ENCODE peak calls at places on chromosomes 11 and 22, in four cellular contexts. W is K562, Y is HepG2, M is GM12878. O is an unnamed sample.

GRCh38 chr22:39723899-39724351 is 153.4 kb downstream of the CACNA1I start:
- DNase-seq in M (no peak), W (peak), Y (peak), O (no peak)

GRCh38 chr11:132312616-132313210 is 942.3 kb downstream of the NTM start:
- DNase-seq in Y (no peak), M (no peak), W (peak), O (peak)

GRCh38 chr22:42868751-42869251 is 11.7 kb upstream of the ARFGAP3 start:
- DNase-seq in M (no peak), W (no peak), Y (no peak), O (no peak)

GRCh38 chr11:123526918-123527317 is 96.8 kb downstream of the GRAMD1B start:
- DNase-seq in M (no peak), W (no peak), Y (no peak), O (no peak)

GRCh38 chr11:120750647-120751419 is 239.3 kb downstream of the GRIK4 start:
- DNase-seq in Y (no peak), M (no peak), W (no peak), O (no peak)

GRCh38 chr11:37963440-37963839 is 1365.4 kb upstream of the RAG2 start:
- DNase-seq in Y (no peak), M (no peak), W (no peak), O (peak)

GRCh38 chr11:46240861-46241260 is 36.6 kb upstream of the CREB3L1 start:
- DNase-seq in W (no peak), M (no peak), Y (no peak), O (no peak)

GRCh38 chr11:106378513-106379179 is 301.2 kb downstream of the AASDHPPT start:
- DNase-seq in Y (no peak), W (no peak), M (no peak), O (no peak)

GRCh38 chr11:59263225-59263894 is 50.6 kb upstream of the MPEG1 start:
- DNase-seq in Y (peak), W (no peak), M (no peak), O (no peak)

GRCh38 chr11:108538022-108538424 is 39.8 kb upstream of the POGLUT3 start:
- DNase-seq in W (no peak), Y (no peak), M (no peak), O (no peak)
- TF ChIP-seq CBX5 in W (no peak), Y (no peak), M (no peak), O (no peak)

DNA sequence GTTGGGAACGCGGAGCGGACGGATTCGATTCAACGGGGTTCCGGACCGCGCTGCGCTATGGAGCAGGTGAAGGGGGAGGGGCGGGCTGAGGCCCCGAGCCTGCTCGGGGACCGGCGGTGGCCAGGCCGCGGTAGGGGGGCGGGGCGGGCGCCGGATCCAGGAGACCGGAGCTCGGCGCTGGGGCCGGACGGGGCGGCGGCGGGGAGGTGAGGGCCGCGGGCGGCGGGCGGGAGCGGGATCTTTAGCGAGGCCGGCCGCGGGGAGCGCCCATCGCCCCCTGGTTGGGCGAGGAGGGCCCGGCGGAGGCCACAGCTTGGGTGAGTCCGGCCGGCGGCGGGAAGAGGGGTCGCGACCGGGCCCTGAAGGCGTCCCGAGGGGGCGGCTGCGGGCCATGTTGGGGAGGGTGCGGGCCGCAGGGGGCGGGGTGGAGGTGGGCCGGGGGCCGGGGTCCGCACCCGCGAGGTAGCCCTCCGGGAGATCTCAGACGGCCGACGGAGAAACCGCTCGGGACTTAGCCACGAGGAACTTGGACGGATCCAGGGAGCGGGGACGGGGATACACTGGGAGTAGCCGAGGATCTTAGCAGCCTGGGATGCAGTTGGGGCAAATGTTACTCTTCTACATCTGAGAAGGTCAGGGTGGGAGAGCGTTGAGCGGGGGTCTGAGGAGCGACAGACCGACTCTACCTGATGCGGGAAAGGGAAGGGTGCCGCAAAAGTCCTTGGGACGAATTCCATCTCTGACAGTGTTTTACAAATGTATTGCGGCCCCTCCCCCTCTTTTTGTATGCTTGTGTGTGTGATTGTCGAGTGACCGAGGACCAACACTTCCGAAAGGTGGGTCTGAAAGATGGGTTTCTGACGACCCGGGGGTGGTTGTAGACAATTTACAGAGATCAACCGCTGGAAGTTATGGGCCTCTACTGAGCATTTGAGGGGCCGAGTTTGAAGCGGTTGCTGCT is 514 bp downstream of the STIP1 start:
- DNase-seq in M (no peak), Y (no peak), W (no peak), O (no peak)
- TF ChIP-seq CBX5 in M (no peak), Y (no peak), W (no peak), O (no peak)

GRCh38 chr22:49535126-49535525 is 292.5 kb downstream of the BRD1 start:
- DNase-seq in W (no peak), M (no peak), Y (no peak), O (no peak)
- TF ChIP-seq CBX5 in W (no peak), M (no peak), Y (no peak), O (no peak)

GRCh38 chr11:119258983-119259382 is 52.8 kb downstream of the CBL start:
- DNase-seq in Y (no peak), W (no peak), M (no peak), O (no peak)

GRCh38 chr11:119266063-119266462 is 50.9 kb downstream of the MCAM start:
- DNase-seq in W (no peak), Y (no peak), M (no peak), O (no peak)

GRCh38 chr11:119266517-119267255 is 50.2 kb downstream of the MCAM start:
- DNase-seq in W (no peak), M (no peak), Y (no peak), O (no peak)

GRCh38 chr11:119263352-119263940 is 53.5 kb downstream of the MCAM start:
- DNase-seq in Y (no peak), W (no peak), M (no peak), O (no peak)

GRCh38 chr11:119262668-119263351 is 54.1 kb downstream of the MCAM start:
- DNase-seq in W (peak), Y (no peak), M (peak), O (no peak)
- TF ChIP-seq CBX5 in W (no peak), Y (no peak), M (no peak), O (no peak)

GRCh38 chr11:103926990-103927389 is 109.5 kb upstream of the DDI1 start:
- DNase-seq in Y (no peak), W (no peak), M (no peak), O (no peak)

GRCh38 chr11:103924166-103925013 is 112.0 kb upstream of the DDI1 start:
- DNase-seq in W (no peak), M (no peak), Y (no peak), O (no peak)

GRCh38 chr11:103929168-103929903 is 107.1 kb upstream of the DDI1 start:
- DNase-seq in Y (no peak), W (no peak), M (peak), O (no peak)

GRCh38 chr11:103927535-103927934 is 108.9 kb upstream of the DDI1 start:
- DNase-seq in Y (no peak), M (no peak), W (no peak), O (no peak)

DNA sequence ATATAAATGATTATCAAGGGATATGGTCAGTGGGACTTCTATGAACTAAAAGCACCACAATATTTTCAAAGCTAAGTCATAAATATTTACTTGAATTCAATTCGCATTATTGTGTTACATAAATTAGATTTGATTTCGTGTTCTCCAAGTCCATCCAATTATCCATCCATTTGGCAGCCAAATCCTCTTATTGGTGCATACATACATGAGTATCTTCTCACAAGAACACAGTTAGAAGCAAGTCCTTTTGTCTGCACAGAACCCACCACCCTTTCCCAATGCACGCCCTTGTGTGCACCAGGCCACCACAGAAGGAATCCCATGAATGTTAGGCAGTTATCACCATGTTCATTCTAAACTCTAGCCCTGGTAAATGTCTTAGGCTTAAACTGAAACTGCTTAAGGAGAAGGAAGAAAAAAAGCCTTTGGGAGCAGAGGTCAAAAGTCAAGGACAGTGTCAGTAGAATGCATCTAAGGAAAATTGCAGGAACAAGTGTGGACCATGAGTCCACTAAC is 108.3 kb upstream of the DDI1 start:
- DNase-seq in M (no peak), W (no peak), Y (no peak), O (no peak)
- TF ChIP-seq CBX5 in M (no peak), W (no peak), Y (no peak), O (no peak)

O was measured in H1.